ENCODE peak calls at places on chromosomes 16 and 17, in nine cellular contexts. T is GM23338; C is hepatocyte; R is CD4-positive, alpha-beta memory T cell; W is IMR-90; B is neuronal stem cell; I is upper lobe of right lung; V is PC-9; J is tibial nerve. X is an unnamed sample.

GRCh38 chr16:15509593-15510520 is 75.5 kb downstream of the BMERB1 start:
- DNase-seq in T (peak; percentile 55), C (no peak), R (no peak), W (peak; percentile 60), B (no peak), I (no peak), V (no peak), J (no peak), X (no peak)

GRCh38 chr16:19753815-19754643 is 36.0 kb downstream of the IQCK start:
- DNase-seq in T (no peak), C (peak; percentile 25), R (no peak), W (peak; percentile 83), B (no peak), I (no peak), V (peak; percentile 91), J (no peak), X (no peak)

GRCh38 chr17:32503251-32504165 is 16.7 kb downstream of the CDK5R1 start:
- DNase-seq in T (no peak), C (no peak), R (peak; percentile 64), W (no peak), B (no peak), I (peak; percentile 53), V (no peak), J (no peak), X (no peak)

GRCh38 chr17:27635275-27635823 is 4.4 kb downstream of the LGALS9 start:
- DNase-seq in T (no peak), C (no peak), R (no peak), W (no peak), B (no peak), I (no peak), V (no peak), J (peak; percentile 47), X (no peak)

GRCh38 chr17:65794572-65794971 is 233.1 kb upstream of the AXIN2 start:
- DNase-seq in T (peak; percentile 81), C (peak; percentile 28), R (peak; percentile 11), W (peak; percentile 13), B (no peak), I (no peak), V (no peak), J (no peak), X (peak; percentile 15)

GRCh38 chr17:81811705-81812570 is 8.0 kb downstream of the GCGR start:
- DNase-seq in T (no peak), C (no peak), R (no peak), W (no peak), B (no peak), I (no peak), V (no peak), J (no peak), X (no peak)

GRCh38 chr16:9000664-9001063 is 37.0 kb upstream of the USP7 start:
- DNase-seq in T (no peak), C (no peak), R (no peak), W (no peak), B (no peak), I (no peak), V (no peak), J (no peak), X (no peak)

GRCh38 chr17:80002690-80003490 is 32.8 kb downstream of the TBC1D16 start:
- DNase-seq in T (no peak), C (peak; percentile 80), R (no peak), W (no peak), B (no peak), I (no peak), V (no peak), J (no peak), X (no peak)

GRCh38 chr16:2432801-2433505 is 3.7 kb downstream of the CCNF start:
- DNase-seq in T (no peak), C (no peak), R (no peak), W (no peak), B (no peak), I (peak; percentile 43), V (no peak), J (no peak), X (no peak)

GRCh38 chr16:73197598-73197997 is 149.7 kb upstream of the ZFHX3 start:
- DNase-seq in T (no peak), C (no peak), R (no peak), W (no peak), B (no peak), I (no peak), V (no peak), J (no peak), X (no peak)

GRCh38 chr16:67006930-67007658 is 18.7 kb downstream of the CES4A start:
- DNase-seq in T (no peak), C (no peak), R (no peak), W (peak; percentile 38), B (no peak), I (no peak), V (no peak), J (no peak), X (no peak)

GRCh38 chr17:15490634-15491261 is 23.3 kb upstream of the CDRT4 start:
- DNase-seq in T (peak; percentile 85), C (peak; percentile 78), R (no peak), W (peak; percentile 76), B (peak; percentile 26), I (no peak), V (no peak), J (peak; percentile 68), X (no peak)

DNA sequence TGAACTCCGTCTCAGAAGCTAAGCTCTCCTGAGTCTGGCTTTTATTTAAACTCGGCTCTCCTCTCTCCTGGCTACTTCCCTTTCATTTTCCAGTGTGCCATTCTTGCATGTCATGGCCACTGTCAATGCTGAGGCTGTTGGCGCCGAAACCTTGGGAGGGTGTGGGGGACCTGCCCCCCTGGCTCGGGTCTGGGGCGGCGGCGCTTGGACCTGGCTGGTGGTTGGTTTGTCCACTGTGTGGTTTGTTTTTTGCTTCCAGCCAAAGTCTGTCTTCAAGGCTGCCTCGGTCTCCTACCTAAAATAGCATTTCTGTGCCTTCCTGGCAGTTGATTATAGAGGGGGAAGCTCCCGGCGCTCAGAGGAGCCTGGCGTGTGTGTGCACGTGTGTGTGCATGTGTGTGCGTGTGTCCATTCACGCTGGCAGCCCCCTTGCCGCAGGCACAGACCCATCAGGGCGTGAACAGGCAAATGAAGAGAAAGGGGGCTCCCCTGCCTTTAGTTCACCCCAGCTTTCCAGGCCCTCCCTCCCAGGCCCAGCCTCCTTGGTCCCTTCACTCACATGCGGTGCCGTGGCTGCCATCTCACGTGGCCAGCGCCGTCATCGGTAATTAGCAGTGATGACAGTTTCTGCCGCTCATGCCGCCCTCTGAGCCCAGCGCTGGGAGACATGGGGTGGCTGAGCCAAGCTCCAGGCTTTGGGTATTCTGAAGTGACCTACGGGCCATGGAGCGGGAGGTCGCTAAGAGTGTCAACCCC is 179.9 kb downstream of the SEC14L1 start:
- DNase-seq in T (no peak), C (no peak), R (no peak), W (no peak), B (no peak), I (peak; percentile 69), V (no peak), J (peak; percentile 64), X (no peak)
- H3K4me1 ChIP-seq in T (peaks cover 7% of the 10 kb centered on the region), C (peaks cover 79% of the 10 kb centered on the region), R (peaks cover 52% of the 10 kb centered on the region), W (peaks cover 62% of the 10 kb centered on the region), B (peaks cover 24% of the 10 kb centered on the region), I (peaks cover 77% of the 10 kb centered on the region), V (peaks cover 38% of the 10 kb centered on the region), J (no peaks in the 10 kb centered on the region), X (peaks cover 14% of the 10 kb centered on the region)

GRCh38 chr17:43767053-43767712 is 8.6 kb upstream of the SOST start:
- DNase-seq in T (no peak), C (no peak), R (no peak), W (no peak), B (no peak), I (no peak), V (no peak), J (no peak), X (no peak)

GRCh38 chr17:43768943-43769342 is 9.8 kb downstream of the DUSP3 start:
- DNase-seq in T (no peak), C (no peak), R (no peak), W (no peak), B (no peak), I (no peak), V (no peak), J (no peak), X (no peak)

GRCh38 chr17:43766413-43767052 is 7.9 kb upstream of the SOST start:
- DNase-seq in T (peak; percentile 93), C (peak; percentile 58), R (peak; percentile 10), W (peak; percentile 51), B (peak; percentile 68), I (peak; percentile 81), V (no peak), J (peak; percentile 68), X (peak; percentile 22)

GRCh38 chr17:43768382-43768781 is 9.8 kb upstream of the SOST start:
- DNase-seq in T (no peak), C (no peak), R (no peak), W (no peak), B (no peak), I (peak; percentile 79), V (no peak), J (peak; percentile 49), X (no peak)

GRCh38 chr17:43767713-43768059 is 9.1 kb upstream of the SOST start:
- DNase-seq in T (no peak), C (no peak), R (no peak), W (no peak), B (no peak), I (no peak), V (no peak), J (no peak), X (no peak)
- H3K4me1 ChIP-seq in T (no peaks in the 10 kb centered on the region), C (peaks cover 7% of the 10 kb centered on the region), R (no peaks in the 10 kb centered on the region), W (peaks cover 2% of the 10 kb centered on the region), B (no peaks in the 10 kb centered on the region), I (peaks cover 7% of the 10 kb centered on the region), V (no peaks in the 10 kb centered on the region), J (no peaks in the 10 kb centered on the region), X (no peaks in the 10 kb centered on the region)

GRCh38 chr17:1487939-1488825 is 4.3 kb downstream of the MYO1C start:
- DNase-seq in T (peak; percentile 90), C (peak; percentile 97), R (peak; percentile 78), W (peak; percentile 84), B (peak; percentile 89), I (peak; percentile 94), V (peak; percentile 60), J (peak; percentile 86), X (peak; percentile 60)

GRCh38 chr17:1490643-1491405 is 1.7 kb downstream of the MYO1C start:
- DNase-seq in T (peak; percentile 80), C (peak; percentile 83), R (peak; percentile 50), W (no peak), B (no peak), I (peak; percentile 91), V (peak; percentile 48), J (no peak), X (no peak)

GRCh38 chr17:1486802-1487695 is 5.4 kb downstream of the MYO1C start:
- DNase-seq in T (peak; percentile 80), C (peak; percentile 73), R (peak; percentile 75), W (no peak), B (peak; percentile 54), I (peak; percentile 93), V (peak; percentile 79), J (peak; percentile 73), X (peak; percentile 61)

GRCh38 chr17:1491406-1492248 is 859 bp downstream of the MYO1C start:
- DNase-seq in T (peak; percentile 44), C (peak; percentile 88), R (no peak), W (no peak), B (no peak), I (peak; percentile 88), V (no peak), J (no peak), X (no peak)

GRCh38 chr17:1488826-1489275 is 3.6 kb downstream of the MYO1C start:
- DNase-seq in T (no peak), C (no peak), R (no peak), W (no peak), B (no peak), I (no peak), V (no peak), J (no peak), X (no peak)
- H3K4me1 ChIP-seq in T (peaks cover 15% of the 10 kb centered on the region), C (peaks cover 47% of the 10 kb centered on the region), R (peaks cover 57% of the 10 kb centered on the region), W (peaks cover 28% of the 10 kb centered on the region), B (peaks cover 27% of the 10 kb centered on the region), I (peaks cover 70% of the 10 kb centered on the region), V (peaks cover 58% of the 10 kb centered on the region), J (no peaks in the 10 kb centered on the region), X (peaks cover 14% of the 10 kb centered on the region)

GRCh38 chr17:57918017-57918895 is 37.0 kb downstream of the CUEDC1 start:
- DNase-seq in T (no peak), C (no peak), R (no peak), W (peak; percentile 80), B (no peak), I (no peak), V (peak; percentile 84), J (no peak), X (no peak)
- H3K4me1 ChIP-seq in T (peaks cover 27% of the 10 kb centered on the region), C (peaks cover 48% of the 10 kb centered on the region), R (no peaks in the 10 kb centered on the region), W (peaks cover 32% of the 10 kb centered on the region), B (peaks cover 68% of the 10 kb centered on the region), I (peaks cover 51% of the 10 kb centered on the region), V (peaks cover 51% of the 10 kb centered on the region), J (no peaks in the 10 kb centered on the region), X (peaks cover 10% of the 10 kb centered on the region)

X was measured in foreskin keratinocyte.